ENCODE peak calls at places on chromosomes 11 and 22, in five cellular contexts. I is stomach, S is esophagus squamous epithelium, Z is AG10803, G is A549. A is an unnamed sample.

GRCh38 chr11:61897387-61898246 is 6.3 kb upstream of the FADS3 start:
- DNase-seq in I (peak; percentile 79), S (no peak), Z (peak; percentile 55), G (peak; percentile 72), A (no peak)

GRCh38 chr11:62847767-62848314 is 8.5 kb upstream of the WDR74 start:
- DNase-seq in I (no peak), S (no peak), Z (no peak), G (no peak), A (no peak)

GRCh38 chr22:31089101-31090100 is 8.3 kb downstream of the SMTN start:
- DNase-seq in I (peak; percentile 54), S (no peak), Z (no peak), G (peak; percentile 31), A (no peak)

GRCh38 chr11:88016392-88017020 is 158.7 kb downstream of the RAB38 start:
- DNase-seq in I (peak; percentile 74), S (peak; percentile 5), Z (peak; percentile 87), G (peak; percentile 84), A (peak; percentile 61)

GRCh38 chr11:44464741-44465140 is 100.7 kb upstream of the CD82 start:
- DNase-seq in I (no peak), S (no peak), Z (no peak), G (peak; percentile 45), A (no peak)

GRCh38 chr22:33921576-33922181 is 1.4 kb upstream of the LARGE1 start:
- DNase-seq in I (peak; percentile 64), S (no peak), Z (peak; percentile 61), G (peak; percentile 17), A (no peak)

GRCh38 chr11:72738199-72739141 is 13.7 kb downstream of the ARAP1 start:
- DNase-seq in I (peak; percentile 52), S (peak; percentile 42), Z (peak; percentile 52), G (no peak), A (no peak)

GRCh38 chr22:30097861-30098260 is 17.6 kb downstream of the HORMAD2 start:
- DNase-seq in I (no peak), S (no peak), Z (no peak), G (no peak), A (no peak)

GRCh38 chr11:65414776-65415498 is 7.7 kb upstream of the NEAT1 start:
- DNase-seq in I (no peak), S (no peak), Z (peak; percentile 79), G (no peak), A (no peak)

GRCh38 chr11:69683764-69684333 is 8.7 kb upstream of the LTO1 start:
- DNase-seq in I (peak; percentile 42), S (no peak), Z (no peak), G (peak; percentile 64), A (no peak)

GRCh38 chr22:46451741-46452140 is 85.7 kb downstream of the CELSR1 start:
- DNase-seq in I (no peak), S (no peak), Z (no peak), G (no peak), A (no peak)

GRCh38 chr11:32892355-32893090 is at the start of gene QSER1:
- DNase-seq in I (peak; percentile 65), S (no peak), Z (peak; percentile 59), G (peak; percentile 78), A (no peak)

GRCh38 chr11:32891657-32892354 is 805 bp upstream of the QSER1 start:
- DNase-seq in I (no peak), S (no peak), Z (peak; percentile 11), G (no peak), A (no peak)

GRCh38 chr11:32895471-32895870 is 2.9 kb downstream of the QSER1 start:
- DNase-seq in I (no peak), S (no peak), Z (no peak), G (no peak), A (no peak)

GRCh38 chr11:32893947-32894827 is 1.6 kb downstream of the QSER1 start:
- DNase-seq in I (no peak), S (no peak), Z (peak; percentile 60), G (peak; percentile 93), A (peak; percentile 69)

DNA sequence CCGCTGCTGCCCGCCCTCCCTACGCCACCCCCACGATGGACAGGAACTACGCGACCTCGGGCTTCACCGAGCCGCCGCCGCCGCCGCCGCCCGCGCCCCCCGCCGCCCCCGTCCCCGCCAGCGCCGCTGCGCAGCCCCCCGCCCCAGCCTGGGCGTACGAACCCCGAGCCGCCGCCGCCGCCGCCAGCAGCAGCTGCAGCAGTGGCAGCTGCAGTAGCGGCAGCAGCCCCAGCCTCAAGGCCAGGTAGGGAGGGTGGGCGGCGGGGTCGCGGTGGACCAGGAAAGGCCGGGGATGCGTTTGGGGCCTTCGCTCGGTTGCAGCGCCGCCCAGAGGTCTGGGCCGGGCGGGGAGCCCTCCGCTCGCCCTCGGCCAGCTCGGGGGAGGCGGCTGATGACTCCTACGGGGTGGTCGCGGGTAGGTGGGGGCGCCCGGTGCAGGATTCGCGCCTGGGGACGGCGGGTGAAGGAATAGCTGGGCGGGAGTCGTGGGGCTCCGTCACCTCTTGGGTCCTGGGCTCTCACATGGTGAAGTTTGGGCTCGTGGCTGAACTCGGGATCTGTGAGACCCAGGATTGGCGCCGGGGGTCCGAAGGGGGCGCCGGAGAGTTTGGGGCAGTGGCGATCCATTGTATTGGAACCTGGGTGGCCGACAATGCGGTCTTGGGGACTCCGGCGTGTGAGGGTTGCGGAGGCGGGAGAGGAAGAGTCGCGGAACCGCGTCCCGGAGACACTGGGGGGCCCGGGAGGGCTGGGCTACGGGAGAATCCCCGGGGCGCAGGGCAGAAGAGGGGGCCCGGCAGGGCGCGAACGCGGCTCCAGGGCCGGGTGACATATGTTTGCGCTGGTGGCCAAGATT is 708 bp downstream of the QSER1 start:
- DNase-seq in I (peak; percentile 43), S (no peak), Z (peak; percentile 29), G (peak; percentile 65), A (no peak)
- TF ChIP-seq CTCF in I (no peak), S (peak; percentile 36), Z (peak; percentile 36), G (peak; percentile 50), A (peak; percentile 54)

GRCh38 chr11:56663386-56663785 is at the start of gene OR5AR1:
- DNase-seq in I (no peak), S (no peak), Z (no peak), G (no peak), A (no peak)

DNA sequence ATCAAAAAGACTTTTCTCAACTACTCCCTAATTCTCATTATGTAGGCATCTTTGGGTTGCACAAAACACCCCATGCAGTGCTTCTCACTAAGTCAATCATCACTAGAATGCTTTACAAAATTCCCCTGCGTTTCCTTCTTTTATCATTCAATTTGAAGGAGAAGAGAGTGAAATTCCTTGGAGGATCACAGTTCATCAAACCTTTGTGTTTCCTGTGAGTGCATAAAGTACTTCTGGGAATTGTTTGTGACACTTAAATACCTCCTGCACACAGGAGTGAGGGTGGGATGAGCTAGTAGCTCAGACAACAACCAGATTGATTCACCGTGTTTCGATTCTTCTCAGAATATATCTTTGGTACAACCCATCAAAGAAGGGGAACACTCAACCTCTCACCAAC is 3.7 kb upstream of the OR5AR1 start:
- DNase-seq in I (no peak), S (no peak), Z (no peak), G (no peak), A (no peak)
- H3K4me3 ChIP-seq in I (no peak overlapping the region), S (no peak overlapping the region), Z (no peak overlapping the region), G (no peak overlapping the region), A (no peak overlapping the region)

DNA sequence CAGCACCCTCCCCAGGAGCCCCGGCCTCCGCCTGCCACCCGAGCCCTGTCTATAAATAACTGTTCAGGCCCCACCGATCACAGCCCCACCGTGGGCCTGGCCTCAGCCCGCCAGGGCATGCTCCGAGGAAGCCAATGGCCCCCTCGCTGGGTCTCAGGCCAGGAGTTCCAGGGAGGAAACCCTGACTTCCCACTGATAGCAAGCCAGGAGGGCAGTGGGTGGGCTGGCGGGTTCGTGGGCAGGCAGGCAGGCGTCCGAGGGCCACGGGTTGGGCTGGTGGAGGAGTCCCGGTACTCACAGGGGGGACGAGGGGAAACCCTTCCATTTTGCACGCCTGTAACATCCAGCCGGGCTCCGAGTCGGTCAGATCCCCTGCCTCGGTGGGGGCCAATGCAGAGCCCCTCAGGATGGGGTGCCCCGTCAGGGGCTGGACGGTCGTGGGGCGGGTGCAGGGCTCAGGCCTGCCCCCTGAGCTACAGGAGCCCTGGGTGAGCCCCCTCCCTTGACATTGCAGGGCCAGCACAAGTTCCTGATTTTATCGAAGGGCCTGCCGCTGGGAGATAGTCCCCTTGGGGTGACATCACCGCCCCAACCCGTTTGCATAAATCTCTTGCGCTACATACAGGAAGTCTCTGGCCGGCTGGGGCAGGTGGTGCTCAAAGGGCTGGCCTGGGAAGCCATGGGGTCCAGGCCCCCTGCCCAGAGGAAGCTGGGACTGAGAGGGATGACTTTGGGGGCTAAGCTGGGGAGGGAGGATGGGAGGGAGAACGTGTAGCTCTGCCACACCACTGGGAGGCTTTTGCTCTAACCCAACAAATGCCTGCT is at the start of gene SPI1:
- DNase-seq in I (peak; percentile 60), S (no peak), Z (no peak), G (no peak), A (no peak)
- TF ChIP-seq CTCF in I (no peak), S (no peak), Z (no peak), G (no peak), A (no peak)

GRCh38 chr11:21040615-21041014 is 371.2 kb downstream of the NELL1 start:
- DNase-seq in I (no peak), S (no peak), Z (no peak), G (no peak), A (no peak)

DNA sequence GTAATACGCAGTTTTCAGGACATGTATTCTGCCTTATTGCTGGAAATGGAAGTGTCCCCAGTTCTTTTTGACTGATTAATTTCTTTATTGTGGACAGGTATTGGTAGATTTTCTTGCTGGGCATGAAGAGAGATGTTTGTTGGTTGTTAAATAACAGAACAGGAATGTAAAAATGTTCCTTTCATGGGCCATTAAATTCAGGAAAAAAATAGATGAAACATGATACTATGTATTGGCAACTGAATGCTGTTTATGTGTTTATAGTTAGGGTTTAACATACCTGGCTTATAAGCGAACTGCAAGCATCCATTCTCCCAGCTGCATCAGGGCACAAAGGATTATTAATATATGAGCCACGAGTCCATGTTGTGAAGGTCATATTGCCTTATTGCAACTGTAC is 368.4 kb downstream of the NELL1 start:
- DNase-seq in I (no peak), S (no peak), Z (no peak), G (no peak), A (peak; percentile 38)
- H3K4me3 ChIP-seq in I (no peak overlapping the region), S (no peak overlapping the region), Z (no peak overlapping the region), G (no peak overlapping the region), A (no peak overlapping the region)

DNA sequence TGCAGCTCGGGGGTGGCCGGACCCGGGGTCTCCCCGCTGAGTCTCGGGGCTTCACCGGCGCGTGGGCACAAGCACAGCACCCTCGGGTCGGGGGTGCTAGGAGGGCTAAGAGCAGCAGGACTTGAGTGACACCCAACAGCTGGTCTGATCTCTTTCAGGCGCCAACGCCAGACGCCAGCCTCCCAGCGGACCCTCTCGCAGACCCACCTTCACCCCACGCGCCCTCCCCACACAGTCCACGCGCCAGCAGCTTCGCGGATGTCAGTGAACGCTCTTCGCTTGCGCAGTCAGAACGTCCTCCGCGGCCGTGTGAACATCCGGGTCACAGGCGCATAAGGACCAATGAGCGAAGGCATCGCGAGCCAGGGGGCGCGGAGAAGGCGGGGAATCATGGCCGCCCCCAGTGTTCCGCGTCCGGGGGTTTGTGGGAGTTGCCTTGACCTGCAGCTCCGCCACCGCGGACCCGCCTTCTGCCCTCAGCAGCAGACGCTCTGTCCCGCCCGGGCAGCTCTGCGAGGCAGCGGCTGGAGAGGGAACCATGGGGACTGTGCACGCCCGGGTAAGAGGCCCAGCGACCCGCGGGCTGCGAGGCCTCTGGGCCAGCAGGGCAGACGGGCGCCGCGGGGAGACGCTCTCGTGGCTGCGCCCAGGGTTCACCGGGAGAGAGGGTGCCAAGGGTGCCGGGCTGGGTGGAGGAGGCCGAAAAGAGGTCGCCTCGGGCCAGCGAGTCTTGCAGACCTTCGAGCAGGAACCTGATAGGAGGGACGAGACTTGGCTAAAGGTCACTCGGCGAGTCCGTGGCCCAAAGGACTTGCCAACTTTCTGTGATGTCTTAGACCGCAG is at the start of gene SAMM50:
- DNase-seq in I (peak; percentile 94), S (peak; percentile 53), Z (peak; percentile 88), G (peak; percentile 87), A (peak; percentile 37)
- TF ChIP-seq CTCF in I (no peak), S (no peak), Z (no peak), G (no peak), A (peak; percentile 13)